ENCODE peak calls at places on chromosomes 4 and X, in seven cellular contexts. J, W, R, X, G, Q and A are unnamed samples.

GRCh38 chrX:120625366-120625765 is 4.5 kb downstream of the C1GALT1C1 start:
- DNase-seq in W (no peak), J (no peak), G (no peak), X (no peak), Q (no peak), R (no peak), A (peak)

GRCh38 chr4:187258651-187259401 is 535.2 kb upstream of the FAT1 start:
- DNase-seq in Q (no peak), X (peak), G (no peak), R (no peak), W (no peak), J (no peak), A (no peak)

GRCh38 chrX:32948130-32948529 is 263.2 kb downstream of the DMD start:
- DNase-seq in G (no peak), R (no peak), Q (no peak), X (no peak), J (no peak), W (no peak), A (no peak)

GRCh38 chrX:121733514-121733913 is 686.1 kb downstream of the GLUD2 start:
- DNase-seq in J (no peak), G (no peak), R (no peak), W (no peak), X (no peak), Q (no peak), A (no peak)

GRCh38 chr4:178293601-178294000 is 851.4 kb upstream of the AGA start:
- DNase-seq in X (no peak), R (no peak), W (no peak), G (no peak), Q (no peak), J (no peak), A (no peak)

GRCh38 chrX:3345281-3346081 is 971 bp downstream of the MXRA5 start:
- DNase-seq in W (no peak), J (peak), Q (no peak), G (no peak), X (no peak), R (no peak), A (peak)

GRCh38 chrX:49041683-49042529 is 1.3 kb downstream of the TFE3 start:
- DNase-seq in X (no peak), R (no peak), G (no peak), J (no peak), W (no peak), Q (no peak), A (peak)

GRCh38 chr4:10403633-10404445 is 53.4 kb downstream of the ZNF518B start:
- DNase-seq in Q (no peak), W (no peak), G (peak), R (no peak), X (peak), J (no peak), A (peak)

GRCh38 chr4:1249148-1249730 is 309 bp upstream of the CTBP1 start:
- DNase-seq in R (peak), G (peak), X (peak), W (peak), Q (peak), J (peak), A (peak)

GRCh38 chr4:179624768-179625181 is 2182.5 kb upstream of the AGA start:
- DNase-seq in X (no peak), Q (no peak), G (no peak), R (no peak), W (no peak), J (no peak), A (peak)

GRCh38 chr4:90137545-90137944 is 10.4 kb downstream of the CCSER1 start:
- DNase-seq in G (no peak), R (no peak), Q (no peak), W (no peak), J (no peak), X (no peak), A (no peak)

GRCh38 chr4:113148925-113149324 is 99.5 kb downstream of the ANK2 start:
- DNase-seq in G (no peak), X (no peak), Q (no peak), R (no peak), W (no peak), J (no peak), A (no peak)

GRCh38 chr4:144615182-144615581 is 30.8 kb upstream of the HHIP start:
- DNase-seq in Q (no peak), W (no peak), R (no peak), G (no peak), J (no peak), X (no peak), A (no peak)

GRCh38 chr4:184268574-184269160 is 51.0 kb upstream of the ENPP6 start:
- DNase-seq in R (no peak), W (no peak), Q (no peak), J (no peak), G (no peak), X (no peak), A (no peak)

GRCh38 chr4:43481526-43481925 is 589.0 kb downstream of the GRXCR1 start:
- DNase-seq in Q (no peak), X (no peak), G (no peak), J (no peak), R (no peak), W (no peak), A (no peak)

GRCh38 chrX:103910371-103910770 is 52.1 kb upstream of the TMSB15B start:
- DNase-seq in G (no peak), R (no peak), J (no peak), W (no peak), X (no peak), Q (no peak), A (no peak)

GRCh38 chr4:7398788-7399432 is 35.8 kb downstream of the PSAPL1 start:
- DNase-seq in J (no peak), Q (no peak), G (no peak), X (no peak), W (no peak), R (no peak), A (no peak)

GRCh38 chrX:74291577-74291963 is 12.4 kb upstream of the ZCCHC13 start:
- DNase-seq in W (no peak), R (no peak), X (no peak), Q (no peak), G (no peak), J (no peak), A (no peak)

GRCh38 chr4:54400188-54400587 is 171.1 kb downstream of the PDGFRA start:
- DNase-seq in W (no peak), R (no peak), Q (no peak), X (no peak), J (no peak), G (no peak), A (peak)